ENCODE peak calls at places on chromosomes 16 and 17, in ten cellular contexts. L, E, O, X, D, N, B, M, Z and F are unnamed samples.

GRCh38 chr17:31802502-31802901 is 56.5 kb downstream of the COPRS start:
- DNase-seq in E (no peak), X (no peak), L (no peak), N (no peak), O (no peak), M (no peak), Z (peak), D (no peak), B (no peak), F (no peak)

GRCh38 chr17:7130626-7131467 is 16.2 kb upstream of the ASGR2 start:
- DNase-seq in E (no peak), Z (no peak), L (no peak), O (no peak), M (no peak), B (no peak), D (peak), X (no peak), N (no peak), F (no peak)

GRCh38 chr17:44220211-44221071 is 966 bp upstream of the UBTF start:
- DNase-seq in O (no peak), B (peak), Z (peak), E (no peak), N (peak), D (peak), X (peak), L (peak), M (peak), F (peak)

GRCh38 chr16:87740441-87740840 is 25.3 kb downstream of the KLHDC4 start:
- DNase-seq in E (peak), N (no peak), O (no peak), Z (no peak), D (no peak), L (no peak), M (no peak), X (no peak), B (peak), F (no peak)

GRCh38 chr16:72873853-72874252 is 174.1 kb downstream of the ZFHX3 start:
- DNase-seq in Z (no peak), L (no peak), E (no peak), N (peak), X (no peak), M (no peak), D (no peak), B (no peak), O (no peak), F (no peak)

GRCh38 chr16:3149193-3149530 is 14.3 kb downstream of the ZNF213 start:
- DNase-seq in B (no peak), M (no peak), D (no peak), E (no peak), O (no peak), L (no peak), X (no peak), N (no peak), Z (no peak), F (peak)

GRCh38 chr17:7403043-7403901 is 625 bp downstream of the TMEM256 start:
- DNase-seq in L (no peak), X (peak), O (peak), Z (peak), D (peak), E (peak), B (no peak), N (no peak), M (no peak), F (peak)

GRCh38 chr16:87499189-87499486 is 6.3 kb upstream of the ZCCHC14 start:
- DNase-seq in N (peak), E (peak), M (no peak), D (no peak), O (no peak), Z (no peak), X (no peak), L (peak), B (peak), F (no peak)

GRCh38 chr16:19415461-19415860 is 2.2 kb upstream of the TMC5 start:
- DNase-seq in O (no peak), E (no peak), L (no peak), M (no peak), B (no peak), N (no peak), X (no peak), D (no peak), Z (peak), F (no peak)

GRCh38 chr17:7997186-7997585 is 5.2 kb upstream of the GUCY2D start:
- DNase-seq in E (no peak), L (peak), M (no peak), B (peak), N (peak), X (peak), D (peak), O (no peak), Z (peak), F (no peak)

GRCh38 chr17:17347234-17347955 is 44.2 kb downstream of the NT5M start:
- DNase-seq in L (no peak), Z (no peak), D (no peak), E (no peak), N (no peak), M (no peak), X (no peak), O (no peak), B (no peak), F (no peak)

GRCh38 chr16:89241187-89242003 is 23.9 kb downstream of the ZNF778 start:
- DNase-seq in D (peak), X (peak), L (peak), M (peak), O (no peak), B (peak), N (peak), E (peak), Z (peak), F (peak)

GRCh38 chr16:15576960-15577958 is 65.7 kb downstream of the MARF1 start:
- DNase-seq in O (no peak), D (no peak), B (no peak), N (no peak), X (peak), E (no peak), M (peak), L (no peak), Z (peak), F (no peak)

GRCh38 chr17:69485901-69486643 is 71.6 kb downstream of the MAP2K6 start:
- DNase-seq in D (no peak), M (peak), X (no peak), E (no peak), O (no peak), L (no peak), N (no peak), Z (no peak), B (no peak), F (no peak)

GRCh38 chr17:21239680-21240374 is 13.4 kb downstream of the NATD1 start:
- DNase-seq in Z (no peak), D (no peak), M (no peak), N (no peak), E (no peak), L (no peak), O (no peak), B (peak), X (peak), F (no peak)

GRCh38 chr16:74829637-74830036 is 55.0 kb upstream of the FA2H start:
- DNase-seq in X (no peak), B (no peak), Z (no peak), D (no peak), N (no peak), M (no peak), L (no peak), O (no peak), E (no peak), F (no peak)

GRCh38 chr17:7019406-7019805 is 3.4 kb upstream of the BCL6B start:
- DNase-seq in Z (no peak), L (no peak), D (no peak), X (no peak), B (no peak), N (no peak), O (no peak), M (no peak), E (no peak), F (no peak)

GRCh38 chr17:58357312-58358297 is 5.6 kb upstream of the SUPT4H1 start:
- DNase-seq in D (no peak), E (no peak), M (no peak), B (no peak), N (no peak), Z (no peak), L (no peak), O (no peak), X (no peak), F (no peak)

GRCh38 chr16:86977076-86977676 is 340.0 kb downstream of the C16orf95 start:
- DNase-seq in L (no peak), D (no peak), N (no peak), B (no peak), X (no peak), M (no peak), E (no peak), Z (no peak), O (no peak), F (no peak)

GRCh38 chr16:4315185-4316102 is at the start of gene GLIS2:
- DNase-seq in Z (peak), E (no peak), B (peak), L (peak), O (no peak), N (peak), D (peak), M (no peak), X (peak), F (peak)

GRCh38 chr16:89289428-89290395 is 72.2 kb downstream of the ZNF778 start:
- DNase-seq in L (peak), X (peak), B (peak), N (peak), Z (peak), O (no peak), E (no peak), M (peak), D (peak), F (peak)